ENCODE peak calls at places on chromosomes 13 and 19, in six cellular contexts. Y is cardiac muscle cell; V is T1000; O is GM03348; E is NCI-H1092; Z is stimulated activated CD8-positive, alpha-beta memory T cell treated with anti-CD3 and anti-CD28 coated beads, Interleukin-2, amount 100 ng/mL, for 48 hours. X is an unnamed sample.

GRCh38 chr19:31285744-31286143 is 63.5 kb downstream of the TSHZ3 start:
- DNase-seq in Y (peak; percentile 70), V (no peak), O (peak; percentile 79), E (no peak), Z (no peak), X (no peak)

GRCh38 chr13:108827637-108828036 is 198.2 kb downstream of the MYO16 start:
- DNase-seq in Y (no peak), V (no peak), O (no peak), E (no peak), Z (no peak), X (no peak)

GRCh38 chr19:55348317-55349034 is 6.0 kb downstream of the COX6B2 start:
- DNase-seq in Y (no peak), V (no peak), O (no peak), E (no peak), Z (no peak), X (no peak)

GRCh38 chr19:5308471-5309437 is 31.9 kb downstream of the PTPRS start:
- DNase-seq in Y (peak; percentile 94), V (no peak), O (peak; percentile 66), E (peak; percentile 90), Z (no peak), X (peak; percentile 69)

GRCh38 chr19:5048091-5048726 is 79.3 kb downstream of the KDM4B start:
- DNase-seq in Y (peak; percentile 87), V (peak; percentile 72), O (peak; percentile 95), E (peak; percentile 49), Z (peak; percentile 50), X (no peak)

GRCh38 chr13:109790951-109791605 is 4.7 kb upstream of the IRS2 start:
- DNase-seq in Y (peak; percentile 52), V (no peak), O (no peak), E (peak; percentile 19), Z (no peak), X (peak; percentile 71)

GRCh38 chr19:33948651-33949335 is 152.1 kb downstream of the KCTD15 start:
- DNase-seq in Y (no peak), V (no peak), O (no peak), E (no peak), Z (no peak), X (no peak)

GRCh38 chr13:114286808-114287207 is 5.4 kb downstream of the UPF3A start:
- DNase-seq in Y (no peak), V (no peak), O (no peak), E (no peak), Z (no peak), X (no peak)

GRCh38 chr19:11381535-11382369 is 2.4 kb downstream of the EPOR start:
- DNase-seq in Y (peak; percentile 93), V (peak; percentile 84), O (peak; percentile 60), E (peak; percentile 61), Z (peak; percentile 82), X (peak; percentile 83)

GRCh38 chr13:106176103-106176502 is 359.4 kb downstream of the EFNB2 start:
- DNase-seq in Y (peak; percentile 13), V (no peak), O (peak; percentile 51), E (no peak), Z (no peak), X (no peak)

GRCh38 chr13:59475911-59476310 is 687.8 kb downstream of the DIAPH3 start:
- DNase-seq in Y (no peak), V (no peak), O (no peak), E (no peak), Z (no peak), X (no peak)

GRCh38 chr13:75363371-75363770 is 118.6 kb downstream of the TBC1D4 start:
- DNase-seq in Y (no peak), V (no peak), O (no peak), E (no peak), Z (no peak), X (no peak)

GRCh38 chr19:31648347-31648746 is 299.1 kb upstream of the TSHZ3 start:
- DNase-seq in Y (no peak), V (no peak), O (no peak), E (no peak), Z (no peak), X (no peak)

GRCh38 chr13:52743988-52744387 is 4.4 kb upstream of the CNMD start:
- DNase-seq in Y (no peak), V (no peak), O (no peak), E (no peak), Z (no peak), X (no peak)

GRCh38 chr19:39124136-39124764 is 1.3 kb upstream of the PAK4 start:
- DNase-seq in Y (no peak), V (no peak), O (no peak), E (no peak), Z (no peak), X (no peak)

X was measured in NCI-H2029 treated with DMSO at 0.1 percent for 48 hours.